ENCODE peak calls at places on chromosome 21, in nine cellular contexts. One of them, this sample, is unnamed.

GRCh38 chr21:46023126-46023985 is 41.8 kb downstream of the COL6A1 start:
- DNase-seq in nephron progenitor cell: peak; percentile 58
- DNase-seq in WTC11: no peak
- DNase-seq in transverse colon: no peak
- DNase-seq in thoracic aorta: no peak
- DNase-seq in RWPE1: no peak
- DNase-seq in fibroblast of pulmonary artery: peak; percentile 50
- DNase-seq in ovary: peak; percentile 45
- DNase-seq in HepG2: no peak
- DNase-seq in this sample: no peak

GRCh38 chr21:45383111-45383614 is 21.8 kb upstream of the COL18A1 start:
- DNase-seq in nephron progenitor cell: no peak
- DNase-seq in WTC11: peak; percentile 7
- DNase-seq in transverse colon: no peak
- DNase-seq in thoracic aorta: no peak
- DNase-seq in RWPE1: no peak
- DNase-seq in fibroblast of pulmonary artery: no peak
- DNase-seq in ovary: peak; percentile 7
- DNase-seq in HepG2: peak; percentile 57
- DNase-seq in this sample: no peak

GRCh38 chr21:26842976-26843911 is 2.0 kb downstream of the ADAMTS1 start:
- DNase-seq in nephron progenitor cell: peak; percentile 79
- DNase-seq in WTC11: peak; percentile 81
- DNase-seq in transverse colon: peak; percentile 87
- DNase-seq in thoracic aorta: peak; percentile 82
- DNase-seq in RWPE1: peak; percentile 92
- DNase-seq in fibroblast of pulmonary artery: peak; percentile 97
- DNase-seq in ovary: peak; percentile 92
- DNase-seq in HepG2: no peak
- DNase-seq in this sample: peak; percentile 69

GRCh38 chr21:36966846-36967657 is 583 bp upstream of the HLCS start:
- DNase-seq in nephron progenitor cell: no peak
- DNase-seq in WTC11: peak; percentile 53
- DNase-seq in transverse colon: no peak
- DNase-seq in thoracic aorta: no peak
- DNase-seq in RWPE1: no peak
- DNase-seq in fibroblast of pulmonary artery: no peak
- DNase-seq in ovary: no peak
- DNase-seq in HepG2: no peak
- DNase-seq in this sample: no peak

GRCh38 chr21:39852726-39853510 is 14.3 kb upstream of the PCP4 start:
- DNase-seq in nephron progenitor cell: no peak
- DNase-seq in WTC11: no peak
- DNase-seq in transverse colon: no peak
- DNase-seq in thoracic aorta: no peak
- DNase-seq in RWPE1: no peak
- DNase-seq in fibroblast of pulmonary artery: no peak
- DNase-seq in ovary: no peak
- DNase-seq in HepG2: no peak
- DNase-seq in this sample: no peak

GRCh38 chr21:23292292-23292691 is 2294.1 kb downstream of the NCAM2 start:
- DNase-seq in nephron progenitor cell: no peak
- DNase-seq in WTC11: no peak
- DNase-seq in transverse colon: no peak
- DNase-seq in thoracic aorta: no peak
- DNase-seq in RWPE1: no peak
- DNase-seq in fibroblast of pulmonary artery: no peak
- DNase-seq in ovary: no peak
- DNase-seq in HepG2: no peak
- DNase-seq in this sample: no peak

GRCh38 chr21:38756746-38757145 is 49.0 kb upstream of the ETS2 start:
- DNase-seq in nephron progenitor cell: no peak
- DNase-seq in WTC11: no peak
- DNase-seq in transverse colon: no peak
- DNase-seq in thoracic aorta: no peak
- DNase-seq in RWPE1: peak; percentile 28
- DNase-seq in fibroblast of pulmonary artery: peak; percentile 58
- DNase-seq in ovary: no peak
- DNase-seq in HepG2: no peak
- DNase-seq in this sample: no peak

GRCh38 chr21:19553930-19554615 is 1150.5 kb upstream of the TMPRSS15 start:
- DNase-seq in nephron progenitor cell: no peak
- DNase-seq in WTC11: no peak
- DNase-seq in transverse colon: no peak
- DNase-seq in thoracic aorta: no peak
- DNase-seq in RWPE1: no peak
- DNase-seq in fibroblast of pulmonary artery: no peak
- DNase-seq in ovary: no peak
- DNase-seq in HepG2: no peak
- DNase-seq in this sample: no peak

GRCh38 chr21:25496825-25497482 is 110.3 kb downstream of the MRPL39 start:
- DNase-seq in nephron progenitor cell: no peak
- DNase-seq in WTC11: no peak
- DNase-seq in transverse colon: no peak
- DNase-seq in thoracic aorta: no peak
- DNase-seq in RWPE1: no peak
- DNase-seq in fibroblast of pulmonary artery: no peak
- DNase-seq in ovary: no peak
- DNase-seq in HepG2: no peak
- DNase-seq in this sample: no peak

GRCh38 chr21:29939859-29940245 is at the start of gene GRIK1:
- DNase-seq in nephron progenitor cell: peak; percentile 56
- DNase-seq in WTC11: peak; percentile 27
- DNase-seq in transverse colon: no peak
- DNase-seq in thoracic aorta: no peak
- DNase-seq in RWPE1: peak; percentile 11
- DNase-seq in fibroblast of pulmonary artery: no peak
- DNase-seq in ovary: no peak
- DNase-seq in HepG2: no peak
- DNase-seq in this sample: no peak

GRCh38 chr21:37937668-37938067 is 21.4 kb upstream of the KCNJ6 start:
- DNase-seq in nephron progenitor cell: no peak
- DNase-seq in WTC11: no peak
- DNase-seq in transverse colon: no peak
- DNase-seq in thoracic aorta: no peak
- DNase-seq in RWPE1: no peak
- DNase-seq in fibroblast of pulmonary artery: no peak
- DNase-seq in ovary: no peak
- DNase-seq in HepG2: no peak
- DNase-seq in this sample: no peak

GRCh38 chr21:45994738-45995685 is 13.4 kb downstream of the COL6A1 start:
- DNase-seq in nephron progenitor cell: peak; percentile 1
- DNase-seq in WTC11: peak; percentile 10
- DNase-seq in transverse colon: no peak
- DNase-seq in thoracic aorta: no peak
- DNase-seq in RWPE1: no peak
- DNase-seq in fibroblast of pulmonary artery: no peak
- DNase-seq in ovary: no peak
- DNase-seq in HepG2: no peak
- DNase-seq in this sample: peak; percentile 12

GRCh38 chr21:37787456-37787855 is 128.8 kb downstream of the KCNJ6 start:
- DNase-seq in nephron progenitor cell: no peak
- DNase-seq in WTC11: no peak
- DNase-seq in transverse colon: no peak
- DNase-seq in thoracic aorta: no peak
- DNase-seq in RWPE1: peak; percentile 64
- DNase-seq in fibroblast of pulmonary artery: peak; percentile 87
- DNase-seq in ovary: no peak
- DNase-seq in HepG2: no peak
- DNase-seq in this sample: no peak

DNA sequence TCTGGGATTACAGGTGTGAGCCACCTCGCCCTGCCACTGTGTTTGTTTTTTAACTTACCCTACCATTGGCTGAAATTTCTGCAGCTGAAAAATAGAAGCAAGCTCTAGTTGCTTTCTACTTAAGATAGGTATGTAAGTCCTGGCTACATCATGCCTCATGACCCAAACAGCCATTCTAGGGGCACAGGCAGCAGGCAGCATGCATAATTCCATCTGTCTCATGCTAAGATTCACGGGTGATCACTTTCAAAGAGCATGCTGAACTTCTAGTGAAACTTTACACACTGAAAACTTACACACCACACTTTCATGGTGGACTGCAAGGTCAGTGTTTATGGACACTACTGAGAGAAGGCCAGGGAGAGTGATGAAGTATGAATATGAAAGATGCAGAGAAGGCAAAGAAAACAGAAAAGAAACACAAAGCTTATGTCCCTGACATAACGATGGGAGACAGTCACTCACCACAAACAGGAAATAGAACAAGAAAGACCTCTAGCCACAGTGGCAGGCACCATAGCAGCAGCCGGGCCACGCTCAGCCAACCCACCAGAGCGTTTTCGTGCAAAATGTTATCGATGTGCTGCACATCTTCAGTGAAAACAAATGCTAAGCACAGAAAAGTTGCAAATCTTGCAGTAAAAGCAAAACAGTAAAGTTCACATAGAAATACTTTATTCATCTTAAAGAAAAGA is 102.3 kb upstream of the TIAM1 start:
- DNase-seq in nephron progenitor cell: no peak
- DNase-seq in WTC11: no peak
- DNase-seq in transverse colon: no peak
- DNase-seq in thoracic aorta: no peak
- DNase-seq in RWPE1: no peak
- DNase-seq in fibroblast of pulmonary artery: no peak
- DNase-seq in ovary: no peak
- DNase-seq in HepG2: no peak
- DNase-seq in this sample: no peak
- TF ChIP-seq CTCF in nephron progenitor cell: no peak
- TF ChIP-seq CTCF in WTC11: no peak
- TF ChIP-seq CTCF in transverse colon: no peak
- TF ChIP-seq CTCF in thoracic aorta: no peak
- TF ChIP-seq CTCF in RWPE1: no peak
- TF ChIP-seq CTCF in fibroblast of pulmonary artery: no peak
- TF ChIP-seq CTCF in ovary: no peak
- TF ChIP-seq CTCF in HepG2: no peak
- TF ChIP-seq CTCF in this sample: no peak

GRCh38 chr21:42570841-42571387 is 57.3 kb downstream of the SLC37A1 start:
- DNase-seq in nephron progenitor cell: peak; percentile 61
- DNase-seq in WTC11: peak; percentile 16
- DNase-seq in transverse colon: peak; percentile 8
- DNase-seq in thoracic aorta: no peak
- DNase-seq in RWPE1: no peak
- DNase-seq in fibroblast of pulmonary artery: no peak
- DNase-seq in ovary: no peak
- DNase-seq in HepG2: no peak
- DNase-seq in this sample: no peak
- TF ChIP-seq CTCF in nephron progenitor cell: no peak
- TF ChIP-seq CTCF in WTC11: no peak
- TF ChIP-seq CTCF in transverse colon: no peak
- TF ChIP-seq CTCF in thoracic aorta: no peak
- TF ChIP-seq CTCF in RWPE1: no peak
- TF ChIP-seq CTCF in fibroblast of pulmonary artery: no peak
- TF ChIP-seq CTCF in ovary: no peak
- TF ChIP-seq CTCF in HepG2: no peak
- TF ChIP-seq CTCF in this sample: no peak

DNA sequence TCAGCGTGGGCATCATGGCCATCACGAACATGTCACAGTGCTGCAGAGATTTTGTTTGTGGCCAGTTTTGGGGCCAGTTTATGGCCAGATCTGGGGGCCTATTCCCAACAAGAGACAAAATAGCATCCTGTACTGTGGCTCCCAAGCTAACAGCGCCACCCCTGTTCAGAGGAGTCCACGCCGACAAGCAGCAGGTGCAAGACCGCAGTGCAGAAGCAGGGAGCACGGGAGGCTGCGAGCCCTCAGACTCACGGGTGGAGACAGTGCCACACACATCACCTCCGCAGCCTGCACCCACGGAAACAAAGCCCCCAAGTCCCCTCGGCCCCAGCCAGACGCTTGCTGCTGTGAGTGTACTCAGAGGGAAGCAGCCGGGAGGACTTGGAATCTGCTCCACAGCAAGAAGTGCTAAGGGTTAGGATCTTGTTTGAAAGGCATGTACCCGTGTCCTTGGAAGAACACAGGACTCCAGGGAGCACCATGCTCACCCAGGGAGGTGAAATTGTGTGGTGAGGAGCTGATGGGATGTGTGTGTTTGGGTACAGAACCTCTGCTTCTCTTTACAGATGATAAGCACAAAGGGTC is 7.1 kb downstream of the TCP10L start:
- DNase-seq in nephron progenitor cell: peak; percentile 28
- DNase-seq in WTC11: peak; percentile 72
- DNase-seq in transverse colon: peak; percentile 34
- DNase-seq in thoracic aorta: no peak
- DNase-seq in RWPE1: no peak
- DNase-seq in fibroblast of pulmonary artery: peak; percentile 26
- DNase-seq in ovary: no peak
- DNase-seq in HepG2: no peak
- DNase-seq in this sample: no peak
- TF ChIP-seq CTCF in nephron progenitor cell: peak; percentile 34
- TF ChIP-seq CTCF in WTC11: peak; percentile 52
- TF ChIP-seq CTCF in transverse colon: no peak
- TF ChIP-seq CTCF in thoracic aorta: no peak
- TF ChIP-seq CTCF in RWPE1: no peak
- TF ChIP-seq CTCF in fibroblast of pulmonary artery: peak; percentile 48
- TF ChIP-seq CTCF in ovary: no peak
- TF ChIP-seq CTCF in HepG2: peak; percentile 68
- TF ChIP-seq CTCF in this sample: no peak

GRCh38 chr21:33015091-33015490 is 10.6 kb upstream of the OLIG2 start:
- DNase-seq in nephron progenitor cell: no peak
- DNase-seq in WTC11: no peak
- DNase-seq in transverse colon: no peak
- DNase-seq in thoracic aorta: no peak
- DNase-seq in RWPE1: no peak
- DNase-seq in fibroblast of pulmonary artery: no peak
- DNase-seq in ovary: no peak
- DNase-seq in HepG2: no peak
- DNase-seq in this sample: no peak

GRCh38 chr21:33014331-33014730 is 11.4 kb upstream of the OLIG2 start:
- DNase-seq in nephron progenitor cell: no peak
- DNase-seq in WTC11: no peak
- DNase-seq in transverse colon: no peak
- DNase-seq in thoracic aorta: no peak
- DNase-seq in RWPE1: no peak
- DNase-seq in fibroblast of pulmonary artery: no peak
- DNase-seq in ovary: no peak
- DNase-seq in HepG2: no peak
- DNase-seq in this sample: no peak

GRCh38 chr21:33007747-33008146 is 18.0 kb upstream of the OLIG2 start:
- DNase-seq in nephron progenitor cell: no peak
- DNase-seq in WTC11: no peak
- DNase-seq in transverse colon: no peak
- DNase-seq in thoracic aorta: no peak
- DNase-seq in RWPE1: no peak
- DNase-seq in fibroblast of pulmonary artery: no peak
- DNase-seq in ovary: no peak
- DNase-seq in HepG2: no peak
- DNase-seq in this sample: no peak

GRCh38 chr21:33013618-33014017 is 12.1 kb upstream of the OLIG2 start:
- DNase-seq in nephron progenitor cell: no peak
- DNase-seq in WTC11: no peak
- DNase-seq in transverse colon: no peak
- DNase-seq in thoracic aorta: no peak
- DNase-seq in RWPE1: no peak
- DNase-seq in fibroblast of pulmonary artery: no peak
- DNase-seq in ovary: no peak
- DNase-seq in HepG2: no peak
- DNase-seq in this sample: no peak

DNA sequence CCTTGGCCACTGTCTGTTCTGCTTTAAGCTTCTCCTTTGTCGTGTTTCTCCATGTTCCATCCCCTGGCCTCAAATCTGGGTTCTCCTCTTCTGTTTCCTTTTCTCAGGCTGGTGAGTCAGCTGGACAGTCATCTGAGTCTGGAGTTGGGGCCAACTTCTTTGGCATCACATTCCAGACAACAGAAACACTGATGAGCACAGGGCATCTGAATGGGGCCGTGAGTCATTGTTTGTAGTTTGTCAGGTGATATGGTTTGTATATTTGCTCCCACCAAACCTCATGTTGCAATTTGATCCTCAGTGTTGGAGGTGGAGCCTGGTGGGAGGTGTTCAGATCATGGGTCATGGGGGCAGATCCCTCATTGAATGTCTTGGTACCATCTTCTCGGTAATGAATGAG is 14.3 kb upstream of the OLIG2 start:
- DNase-seq in nephron progenitor cell: no peak
- DNase-seq in WTC11: no peak
- DNase-seq in transverse colon: no peak
- DNase-seq in thoracic aorta: no peak
- DNase-seq in RWPE1: peak; percentile 91
- DNase-seq in fibroblast of pulmonary artery: peak; percentile 48
- DNase-seq in ovary: no peak
- DNase-seq in HepG2: peak; percentile 57
- DNase-seq in this sample: no peak
- TF ChIP-seq CTCF in nephron progenitor cell: no peak
- TF ChIP-seq CTCF in WTC11: no peak
- TF ChIP-seq CTCF in transverse colon: no peak
- TF ChIP-seq CTCF in thoracic aorta: no peak
- TF ChIP-seq CTCF in RWPE1: no peak
- TF ChIP-seq CTCF in fibroblast of pulmonary artery: no peak
- TF ChIP-seq CTCF in ovary: no peak
- TF ChIP-seq CTCF in HepG2: no peak
- TF ChIP-seq CTCF in this sample: no peak

This sample was measured in omental fat pad.